ENCODE peak calls at places on chromosome 7, in eight cellular contexts. Q is WTC11; F is cardiac septum; R is tibial artery; W is activated CD8-positive, alpha-beta memory T cell treated with anti-CD3 and anti-CD28 coated beads for 24 hours; E is GM12891; L is NCI-H1436; O is caudate nucleus. J is an unnamed sample.

GRCh38 chr7:73842248-73842895 is at the start of gene METTL27:
- DNase-seq in Q (peak), F (peak), R (peak), W (peak), E (peak), L (peak), O (peak), J (peak)

GRCh38 chr7:102216573-102217314 is 69.9 kb upstream of the SH2B2 start:
- DNase-seq in Q (no peak), F (no peak), R (no peak), W (no peak), E (no peak), L (no peak), O (no peak), J (no peak)

GRCh38 chr7:103934508-103934907 is 55.0 kb downstream of the RELN start:
- DNase-seq in Q (no peak), F (no peak), R (no peak), W (no peak), E (no peak), L (no peak), O (peak), J (no peak)

GRCh38 chr7:44213872-44214595 is 13.3 kb downstream of the YKT6 start:
- DNase-seq in Q (peak), F (no peak), R (peak), W (no peak), E (peak), L (peak), O (no peak), J (peak)

GRCh38 chr7:112112822-112113255 is 93.4 kb downstream of the DOCK4 start:
- DNase-seq in Q (no peak), F (no peak), R (no peak), W (no peak), E (no peak), L (no peak), O (no peak), J (no peak)

GRCh38 chr7:70208236-70209063 is 610.2 kb downstream of the AUTS2 start:
- DNase-seq in Q (no peak), F (no peak), R (no peak), W (no peak), E (no peak), L (no peak), O (no peak), J (no peak)

GRCh38 chr7:10648289-10648688 is 325.4 kb upstream of the PHF14 start:
- DNase-seq in Q (no peak), F (no peak), R (no peak), W (no peak), E (no peak), L (no peak), O (no peak), J (no peak)

GRCh38 chr7:102415685-102416225 is 17.6 kb upstream of the ORAI2 start:
- DNase-seq in Q (no peak), F (peak), R (no peak), W (peak), E (no peak), L (no peak), O (no peak), J (no peak)

GRCh38 chr7:12738665-12739064 is 51.2 kb downstream of the ARL4A start:
- DNase-seq in Q (no peak), F (no peak), R (no peak), W (no peak), E (no peak), L (no peak), O (no peak), J (no peak)

GRCh38 chr7:11690395-11690794 is 141.6 kb downstream of the THSD7A start:
- DNase-seq in Q (no peak), F (no peak), R (no peak), W (no peak), E (no peak), L (no peak), O (no peak), J (no peak)

GRCh38 chr7:155533120-155533826 is 13.1 kb downstream of the CNPY1 start:
- DNase-seq in Q (no peak), F (peak), R (no peak), W (peak), E (peak), L (no peak), O (no peak), J (peak)

GRCh38 chr7:29255839-29256782 is 61.5 kb downstream of the CHN2 start:
- DNase-seq in Q (no peak), F (no peak), R (no peak), W (no peak), E (no peak), L (no peak), O (no peak), J (no peak)

GRCh38 chr7:88386757-88387156 is 80.1 kb upstream of the STEAP4 start:
- DNase-seq in Q (no peak), F (no peak), R (no peak), W (no peak), E (no peak), L (no peak), O (no peak), J (no peak)

GRCh38 chr7:45897042-45897690 is 8.9 kb downstream of the IGFBP1 start:
- DNase-seq in Q (no peak), F (no peak), R (no peak), W (no peak), E (no peak), L (no peak), O (no peak), J (no peak)

GRCh38 chr7:46853451-46853850 is 728.5 kb downstream of the TNS3 start:
- DNase-seq in Q (no peak), F (no peak), R (no peak), W (no peak), E (no peak), L (no peak), O (no peak), J (no peak)

GRCh38 chr7:114956702-114957101 is 34.8 kb downstream of the MDFIC start:
- DNase-seq in Q (no peak), F (no peak), R (no peak), W (no peak), E (no peak), L (no peak), O (no peak), J (no peak)

GRCh38 chr7:29457565-29457971 is 106.1 kb upstream of the PRR15 start:
- DNase-seq in Q (no peak), F (no peak), R (no peak), W (no peak), E (no peak), L (peak), O (no peak), J (no peak)

GRCh38 chr7:20095441-20095840 is 121.7 kb downstream of the MACC1 start:
- DNase-seq in Q (no peak), F (no peak), R (no peak), W (no peak), E (no peak), L (no peak), O (no peak), J (no peak)

GRCh38 chr7:66682350-66683093 is 53.8 kb downstream of the KCTD7 start:
- DNase-seq in Q (peak), F (no peak), R (peak), W (no peak), E (peak), L (no peak), O (no peak), J (no peak)

GRCh38 chr7:144019457-144019856 is 19.3 kb downstream of the OR6B1 start:
- DNase-seq in Q (no peak), F (no peak), R (no peak), W (no peak), E (no peak), L (no peak), O (no peak), J (no peak)

GRCh38 chr7:139598642-139599041 is 75.2 kb downstream of the CLEC2L start:
- DNase-seq in Q (no peak), F (no peak), R (no peak), W (no peak), E (no peak), L (no peak), O (no peak), J (no peak)